ENCODE peak calls at places on chromosomes 7 and 10, in four cellular contexts. Q is HepG2, I is GM12878, N is K562. C is an unnamed sample.

GRCh38 chr10:24307696-24308476 is 98.9 kb downstream of the KIAA1217 start:
- DNase-seq in Q (no peak), I (no peak), N (no peak), C (no peak)

GRCh38 chr10:12547301-12547771 is 198.0 kb downstream of the CAMK1D start:
- DNase-seq in Q (no peak), I (no peak), N (no peak), C (no peak)

GRCh38 chr10:30999084-30999712 is 32.5 kb downstream of the ZNF438 start:
- DNase-seq in Q (no peak), I (no peak), N (no peak), C (no peak)

GRCh38 chr7:87100326-87100725 is 40.9 kb upstream of the ELAPOR2 start:
- DNase-seq in Q (no peak), I (no peak), N (no peak), C (no peak)

GRCh38 chr10:30447125-30447799 is 13.3 kb downstream of the MAP3K8 start:
- DNase-seq in Q (no peak), I (no peak), N (no peak), C (no peak)

GRCh38 chr10:6083523-6084475 is 5.0 kb upstream of the RBM17 start:
- DNase-seq in Q (no peak), I (no peak), N (no peak), C (no peak)

GRCh38 chr7:24978837-24979469 is 1.0 kb downstream of the OSBPL3 start:
- DNase-seq in Q (no peak), I (no peak), N (no peak), C (no peak)

GRCh38 chr7:81616951-81617350 is 152.9 kb downstream of the HGF start:
- DNase-seq in Q (no peak), I (peak; percentile 37), N (no peak), C (no peak)

GRCh38 chr10:111360260-111360925 is 283.6 kb downstream of the ADRA2A start:
- DNase-seq in Q (peak; percentile 69), I (peak; percentile 23), N (no peak), C (peak; percentile 63)

GRCh38 chr7:155263522-155264197 is 34.0 kb upstream of the INSIG1 start:
- DNase-seq in Q (no peak), I (no peak), N (no peak), C (peak; percentile 27)

GRCh38 chr7:128791968-128792319 is at the start of gene CCDC136:
- DNase-seq in Q (no peak), I (no peak), N (no peak), C (peak; percentile 31)

GRCh38 chr7:140165422-140165821 is 11.4 kb downstream of the KDM7A start:
- DNase-seq in Q (no peak), I (no peak), N (no peak), C (no peak)

GRCh38 chr10:488081-488932 is 201.2 kb downstream of the DIP2C start:
- DNase-seq in Q (no peak), I (no peak), N (no peak), C (no peak)

GRCh38 chr7:149856-150636 is 42.3 kb upstream of the FAM20C start:
- DNase-seq in Q (no peak), I (no peak), N (no peak), C (peak; percentile 44)
- TF ChIP-seq CBFB in Q (no peak), I (no peak), N (no peak), C (no peak)

DNA sequence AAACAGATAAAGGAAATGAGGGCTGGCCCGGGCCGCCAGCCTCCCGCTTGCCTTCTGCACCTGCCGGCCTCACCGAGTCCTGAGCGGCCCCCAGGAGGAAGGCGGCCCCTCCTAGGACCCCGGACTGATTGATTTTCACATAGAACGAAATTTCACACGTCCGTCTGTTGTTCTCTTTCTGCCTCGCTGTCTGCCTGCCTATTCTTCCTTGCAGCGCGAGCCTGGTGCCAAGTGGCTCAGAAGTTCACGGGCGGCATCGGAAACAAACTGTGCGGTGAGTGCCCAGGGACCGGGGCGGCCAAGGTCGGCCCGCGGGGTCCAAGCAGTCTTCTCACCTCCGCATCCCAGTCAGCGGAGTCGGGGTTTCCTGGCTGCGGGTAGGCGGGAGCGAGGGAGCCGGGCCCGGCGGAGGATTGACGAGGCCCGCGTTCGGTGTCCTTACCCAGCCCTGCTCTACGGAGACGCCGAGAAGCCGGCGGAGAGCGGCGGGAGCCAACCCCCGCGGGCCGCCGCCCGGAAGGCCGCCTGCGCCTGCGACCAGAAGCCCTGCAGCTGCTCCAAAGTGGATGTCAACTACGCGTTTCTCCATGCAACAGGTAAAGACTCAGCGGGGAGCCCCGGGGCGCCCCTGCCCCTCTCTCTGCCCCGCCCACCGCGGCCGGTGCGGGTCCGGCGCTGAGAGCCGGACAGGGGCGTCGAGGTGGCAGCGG is 977 bp downstream of the GAD2 start:
- DNase-seq in Q (no peak), I (no peak), N (no peak), C (peak; percentile 64)
- TF ChIP-seq CBFB in Q (no peak), I (no peak), N (no peak), C (no peak)

GRCh38 chr7:133543657-133544056 is 290.8 kb downstream of the EXOC4 start:
- DNase-seq in Q (no peak), I (no peak), N (no peak), C (no peak)

GRCh38 chr7:133536450-133536849 is 283.6 kb downstream of the EXOC4 start:
- DNase-seq in Q (no peak), I (no peak), N (no peak), C (no peak)

GRCh38 chr7:133542209-133542780 is 289.4 kb downstream of the EXOC4 start:
- DNase-seq in Q (no peak), I (no peak), N (no peak), C (no peak)

GRCh38 chr7:133539016-133539415 is 286.1 kb downstream of the EXOC4 start:
- DNase-seq in Q (no peak), I (no peak), N (no peak), C (no peak)

DNA sequence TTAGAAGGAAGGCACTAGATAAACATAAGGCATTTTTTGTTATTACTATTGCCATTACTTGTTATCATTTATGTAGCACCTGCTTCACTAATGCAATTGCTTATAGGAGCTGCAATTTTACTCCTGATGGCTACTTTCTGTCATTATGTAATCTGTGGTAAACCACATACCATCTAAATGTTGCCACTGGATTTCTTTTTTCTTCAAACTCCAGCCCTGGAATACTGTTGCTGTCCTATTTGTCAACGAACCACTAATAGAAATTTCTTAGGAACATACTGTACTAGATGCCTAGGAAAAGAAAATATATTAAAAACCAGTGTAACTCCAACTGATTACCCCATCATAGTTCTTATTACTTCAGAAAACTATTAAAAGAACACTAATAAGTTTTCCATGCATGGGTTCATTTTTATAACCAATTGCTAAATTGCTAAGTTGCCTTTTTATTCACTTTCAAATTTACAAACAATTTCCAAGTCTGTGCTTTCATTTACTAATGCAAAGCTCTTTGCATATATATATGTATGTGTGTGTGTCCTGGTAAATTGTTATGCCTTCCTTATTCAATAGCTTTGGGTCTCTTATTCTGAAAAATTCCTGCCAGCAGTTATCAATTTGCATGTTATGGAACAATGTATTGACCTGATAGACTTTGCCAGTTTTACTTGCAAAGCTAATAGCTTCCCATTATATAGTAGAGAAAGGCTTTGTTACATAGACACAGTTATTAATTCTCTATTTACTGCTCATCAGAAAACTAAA is 287.4 kb downstream of the EXOC4 start:
- DNase-seq in Q (no peak), I (no peak), N (no peak), C (no peak)
- TF ChIP-seq CBFB in Q (no peak), I (no peak), N (no peak), C (no peak)

GRCh38 chr7:11329626-11330025 is 356.0 kb downstream of the PHF14 start:
- DNase-seq in Q (no peak), I (no peak), N (no peak), C (no peak)
- TF ChIP-seq CBFB in Q (no peak), I (no peak), N (no peak), C (no peak)